ENCODE peak calls at places on chromosome 15, in five cellular contexts. G is OCI-LY7, O is mesendoderm, C is tibial artery, W is fibroblast of lung. M is an unnamed sample.
A peak's percentile ranks its signal among the peaks of the same experiment; 100 is the strongest.

GRCh38 chr15:32682569-32682968 is 35.2 kb upstream of the GREM1 start:
- DNase-seq in O (no peak), G (no peak), C (peak; percentile 39), W (peak; percentile 93), M (no peak)

GRCh38 chr15:98903377-98904018 is 104.1 kb downstream of the PGPEP1L start:
- DNase-seq in G (no peak), W (peak; percentile 73), O (no peak), C (no peak), M (no peak)

GRCh38 chr15:44812029-44812517 is 75.7 kb downstream of the TRIM69 start:
- DNase-seq in G (no peak), C (no peak), O (no peak), W (no peak), M (no peak)

GRCh38 chr15:89768071-89768500 is 8.0 kb upstream of the MESP2 start:
- DNase-seq in C (peak; percentile 46), W (peak; percentile 65), O (no peak), G (no peak), M (no peak)

GRCh38 chr15:69017978-69018377 is 3.5 kb downstream of the NOX5 start:
- DNase-seq in C (no peak), G (no peak), O (no peak), W (no peak), M (no peak)

GRCh38 chr15:29135702-29136426 is 133.8 kb downstream of the NSMCE3 start:
- DNase-seq in O (no peak), G (no peak), W (no peak), C (no peak), M (no peak)

GRCh38 chr15:63200464-63201242 is 11.2 kb downstream of the RAB8B start:
- DNase-seq in G (no peak), O (no peak), W (no peak), C (no peak), M (no peak)

GRCh38 chr15:57259511-57260143 is 116.7 kb upstream of the CGNL1 start:
- DNase-seq in O (peak; percentile 93), C (no peak), W (no peak), G (peak; percentile 13), M (no peak)

GRCh38 chr15:66883322-66883911 is 181.4 kb downstream of the SMAD6 start:
- DNase-seq in G (no peak), C (peak; percentile 96), W (peak; percentile 99), O (peak; percentile 100), M (peak; percentile 91)

GRCh38 chr15:38414351-38414750 is 39.6 kb upstream of the FAM98B start:
- DNase-seq in O (peak; percentile 65), C (peak; percentile 67), W (peak; percentile 85), G (peak; percentile 27), M (peak; percentile 7)

GRCh38 chr15:73781038-73781925 is 28.1 kb upstream of the INSYN1 start:
- DNase-seq in W (peak; percentile 4), O (peak; percentile 68), G (peak; percentile 2), C (no peak), M (no peak)

GRCh38 chr15:62999178-62999577 is 43.4 kb upstream of the TPM1 start:
- DNase-seq in G (no peak), W (no peak), C (no peak), O (no peak), M (no peak)

GRCh38 chr15:51739056-51739455 is 1.6 kb upstream of the LYSMD2 start:
- DNase-seq in G (no peak), O (no peak), C (no peak), W (no peak), M (no peak)

GRCh38 chr15:92801412-92801773 is 98.7 kb upstream of the CHD2 start:
- DNase-seq in C (no peak), O (peak; percentile 69), G (no peak), W (peak; percentile 86), M (no peak)

GRCh38 chr15:40256642-40257235 is 17.9 kb downstream of the PAK6 start:
- DNase-seq in O (peak; percentile 66), W (no peak), C (no peak), G (no peak), M (no peak)

GRCh38 chr15:41429003-41429890 is 12.4 kb downstream of the RTF1 start:
- DNase-seq in O (no peak), G (no peak), W (no peak), C (no peak), M (no peak)

GRCh38 chr15:44381223-44381622 is 46.2 kb upstream of the CTDSPL2 start:
- DNase-seq in W (peak; percentile 44), C (no peak), O (no peak), G (no peak), M (no peak)

GRCh38 chr15:34217587-34218225 is 7.1 kb upstream of the EMC4 start:
- DNase-seq in C (no peak), W (no peak), G (no peak), O (no peak), M (no peak)

GRCh38 chr15:37773111-37773860 is 161.2 kb upstream of the TMCO5A start:
- DNase-seq in O (no peak), G (no peak), W (peak; percentile 69), C (no peak), M (no peak)

GRCh38 chr15:52746162-52746721 is 43.9 kb downstream of the ONECUT1 start:
- DNase-seq in G (no peak), C (no peak), W (no peak), O (no peak), M (no peak)

GRCh38 chr15:66486887-66487286 is 10.7 kb downstream of the SNAPC5 start:
- DNase-seq in C (no peak), O (no peak), W (no peak), G (no peak), M (no peak)

GRCh38 chr15:99963096-99963825 is 230.0 kb upstream of the LYSMD4 start:
- DNase-seq in W (no peak), O (no peak), C (no peak), G (no peak), M (no peak)

GRCh38 chr15:92079047-92079446 is 225.5 kb downstream of the SLCO3A1 start:
- DNase-seq in O (peak; percentile 77), W (peak; percentile 6), C (no peak), G (peak; percentile 51), M (no peak)

GRCh38 chr15:38538328-38539007 is 26.1 kb downstream of the RASGRP1 start:
- DNase-seq in O (no peak), W (no peak), C (no peak), G (no peak), M (no peak)

GRCh38 chr15:85120351-85121113 is 138.9 kb downstream of the PDE8A start:
- DNase-seq in C (no peak), W (no peak), O (no peak), G (no peak), M (no peak)

GRCh38 chr15:59918994-59919951 is 84.8 kb upstream of the FOXB1 start:
- DNase-seq in W (no peak), O (no peak), C (no peak), G (no peak), M (no peak)

GRCh38 chr15:67013696-67014095 is 51.7 kb upstream of the SMAD3 start:
- DNase-seq in C (no peak), W (peak; percentile 77), O (peak; percentile 92), G (no peak), M (no peak)

GRCh38 chr15:53446376-53446775 is 313.1 kb downstream of the WDR72 start:
- DNase-seq in W (no peak), G (no peak), O (no peak), C (no peak), M (no peak)

DNA sequence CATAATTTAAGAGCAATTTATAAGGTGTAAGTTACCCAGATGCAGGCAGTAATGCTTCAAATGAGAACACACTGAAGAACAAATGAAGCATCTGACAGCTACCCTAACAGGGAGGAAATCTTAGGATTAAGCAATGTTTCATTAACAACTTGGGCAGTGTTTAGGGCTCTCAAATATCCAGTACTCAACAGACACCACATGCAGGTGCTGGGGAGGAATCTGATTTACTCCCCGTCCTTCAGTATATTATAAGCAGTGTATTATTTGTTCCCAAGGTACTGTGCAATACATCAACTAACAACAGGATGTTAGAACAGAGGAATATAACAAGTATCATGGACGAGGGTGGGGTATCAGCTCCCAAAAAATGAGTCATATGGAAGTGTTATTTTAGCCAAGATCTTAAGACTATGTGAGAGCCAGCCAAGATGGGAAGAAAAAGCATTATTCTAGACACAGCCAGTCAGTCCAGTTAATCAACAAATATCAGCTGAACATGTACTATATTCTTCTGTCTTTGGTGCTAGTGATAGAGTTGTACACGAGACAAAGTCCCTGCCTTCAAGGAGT is 20.4 kb downstream of the BTBD1 start:
- DNase-seq in O (no peak), G (no peak), W (peak; percentile 82), C (no peak), M (no peak)
- H3K27ac ChIP-seq in O (no peak overlapping the region), G (no peak overlapping the region), W (no peak overlapping the region), C (no peak overlapping the region), M (no peak overlapping the region)

DNA sequence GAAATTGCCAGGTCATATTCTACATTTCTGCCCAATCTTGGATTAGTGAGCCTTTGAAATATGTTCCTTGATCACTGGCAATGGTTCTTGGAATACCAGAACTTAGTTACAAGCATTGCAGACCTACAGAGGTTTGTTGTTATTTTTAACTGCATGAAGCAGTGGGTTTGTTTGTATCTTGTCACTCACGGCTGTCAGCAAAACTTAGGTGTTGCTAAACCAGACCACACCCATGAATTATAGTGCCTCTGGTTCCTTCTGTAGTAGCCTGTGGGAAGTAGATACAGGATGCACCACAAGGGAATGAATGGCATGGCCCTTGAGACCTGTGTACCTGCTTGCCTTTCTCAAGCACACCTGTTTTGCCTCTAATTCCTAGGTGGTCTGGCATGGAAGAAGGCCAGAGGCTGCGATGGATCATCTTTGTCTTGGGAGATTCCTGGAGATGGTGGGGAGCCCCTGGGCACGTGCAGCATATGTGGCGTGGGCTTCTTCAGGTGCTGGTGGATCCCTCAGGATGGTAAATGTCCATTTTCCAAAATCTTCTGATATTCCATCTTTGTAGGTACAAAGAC is 138.8 kb downstream of the SNRPN start:
- DNase-seq in W (no peak), C (no peak), O (no peak), G (no peak), M (no peak)
- H3K36me3 ChIP-seq in W (peaks cover 2% of the 10 kb centered on the region), C (peaks cover 99% of the 10 kb centered on the region), O (peaks cover 33% of the 10 kb centered on the region), G (no peaks in the 10 kb centered on the region), M (peaks cover 58% of the 10 kb centered on the region)

DNA sequence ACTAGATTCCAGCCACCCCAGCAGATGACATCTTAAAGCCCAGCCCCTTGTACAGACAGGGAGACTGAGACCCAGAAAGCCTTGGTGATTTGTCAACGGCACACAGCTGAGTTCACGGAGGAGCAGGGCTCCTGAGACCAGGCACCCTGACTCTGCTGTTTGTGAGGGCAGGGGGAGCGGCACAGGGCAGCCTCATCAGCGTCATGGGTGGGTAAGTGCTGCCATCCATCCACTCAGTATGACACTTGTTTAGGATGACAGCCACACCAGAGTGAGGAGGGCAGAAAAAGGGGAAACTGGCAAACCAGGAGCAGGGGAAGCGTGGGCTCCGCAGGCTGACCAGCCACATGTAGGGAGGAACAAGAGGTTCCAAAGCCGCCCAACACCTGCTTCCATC is 20.0 kb downstream of the RBPMS2 start:
- DNase-seq in O (no peak), C (no peak), G (no peak), W (no peak), M (no peak)
- H3K4me3 ChIP-seq in O (no peak overlapping the region), C (no peak overlapping the region), G (no peak overlapping the region), W (no peak overlapping the region), M (no peak overlapping the region)

GRCh38 chr15:48423342-48423741 is 92.1 kb downstream of the DUT start:
- DNase-seq in C (no peak), G (no peak), W (no peak), O (no peak), M (no peak)

GRCh38 chr15:48426047-48426446 is 94.8 kb downstream of the DUT start:
- DNase-seq in G (no peak), O (no peak), W (no peak), C (no peak), M (no peak)

GRCh38 chr15:48426941-48427340 is 95.7 kb downstream of the DUT start:
- DNase-seq in C (no peak), G (no peak), O (no peak), W (no peak), M (no peak)

GRCh38 chr15:48424076-48424475 is 92.8 kb downstream of the DUT start:
- DNase-seq in W (no peak), C (no peak), O (peak; percentile 33), G (no peak), M (no peak)

GRCh38 chr15:48425051-48425450 is 93.8 kb downstream of the DUT start:
- DNase-seq in C (no peak), W (no peak), G (no peak), O (peak; percentile 21), M (no peak)
- H3K27ac ChIP-seq in C (no peak overlapping the region), W (no peak overlapping the region), G (no peak overlapping the region), O (no peak overlapping the region), M (peak overlapping the region; percentile 29)